ENCODE peak calls at places on chromosomes 3 and 15, in eight cellular contexts. W is H1, X is AG04450, K is uterus, D is PC-9, Q is MG63, M is HCT116, N is Peyer's patch. B is an unnamed sample. For H3K9me3 and H3K27me3, the result is how much of the 10 kb centered on the place peaks cover.

GRCh38 chr3:26536955-26537354 is 85.6 kb upstream of the LRRC3B start:
- DNase-seq in W (no peak), D (no peak), K (no peak), M (no peak), Q (no peak), N (no peak), X (no peak), B (no peak)

GRCh38 chr3:149151843-149152242 is 22.4 kb downstream of the HPS3 start:
- DNase-seq in N (no peak), W (no peak), D (no peak), Q (no peak), K (no peak), M (no peak), X (no peak), B (no peak)

GRCh38 chr3:116413319-116413718 is 32.0 kb downstream of the LSAMP start:
- DNase-seq in W (no peak), X (no peak), Q (no peak), D (no peak), N (no peak), M (no peak), K (no peak), B (no peak)

GRCh38 chr15:89551502-89551901 is 23.8 kb upstream of the TICRR start:
- DNase-seq in D (no peak), K (no peak), Q (no peak), N (no peak), X (no peak), W (no peak), M (no peak), B (no peak)

GRCh38 chr3:53073553-53074365 is 27.9 kb upstream of the SFMBT1 start:
- DNase-seq in M (no peak), Q (no peak), X (no peak), N (no peak), D (no peak), W (no peak), K (no peak), B (no peak)

GRCh38 chr3:138332472-138333073 is 2.9 kb upstream of the NME9 start:
- DNase-seq in W (no peak), K (no peak), D (no peak), Q (no peak), N (no peak), M (peak), X (no peak), B (no peak)

GRCh38 chr3:11629716-11630115 is 14.0 kb downstream of the VGLL4 start:
- DNase-seq in N (no peak), M (no peak), Q (peak), X (peak), D (no peak), W (no peak), K (no peak), B (no peak)

GRCh38 chr3:167253037-167253436 is 127.1 kb downstream of the ZBBX start:
- DNase-seq in N (no peak), K (no peak), Q (no peak), M (no peak), X (no peak), D (no peak), W (no peak), B (no peak)

GRCh38 chr3:170222647-170223541 is 670 bp downstream of the PRKCI start:
- DNase-seq in W (no peak), K (no peak), X (no peak), M (no peak), N (no peak), Q (peak), D (no peak), B (no peak)

GRCh38 chr15:69909719-69910444 is 187.8 kb downstream of the TLE3 start:
- DNase-seq in K (no peak), M (peak), D (no peak), W (no peak), X (no peak), Q (no peak), N (no peak), B (no peak)

DNA sequence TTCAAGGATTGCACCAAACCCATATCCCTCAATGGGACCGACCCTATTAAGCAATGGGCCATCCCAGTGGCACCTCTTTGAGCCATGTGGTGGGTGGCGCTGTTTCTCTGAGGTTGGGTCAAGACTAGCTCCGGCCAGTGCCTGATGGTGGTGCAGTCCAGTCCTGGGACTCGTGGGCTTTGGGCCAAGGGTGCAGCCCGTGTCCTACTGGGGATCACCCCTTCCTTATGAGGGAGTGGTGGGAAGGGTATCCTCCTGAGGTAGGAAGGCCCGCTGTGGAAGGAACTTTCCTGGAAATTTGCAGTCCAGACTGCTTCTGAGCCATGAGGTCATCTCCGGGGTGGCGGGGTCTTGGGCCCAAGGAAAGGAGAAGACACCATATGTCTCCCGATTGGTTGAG is 231.6 kb downstream of the SNRPN start:
- DNase-seq in W (no peak), N (no peak), M (no peak), K (no peak), D (no peak), X (no peak), Q (no peak), B (no peak)
- H3K9me3 ChIP-seq in W (half or more), N (under half), M (under half), K (under half), D (under half), X (half or more), Q (under half), B (under half)

GRCh38 chr15:45377630-45378148 is 655 bp downstream of the GATM start:
- DNase-seq in Q (peak), X (no peak), W (no peak), N (peak), D (no peak), M (no peak), K (peak), B (no peak)

GRCh38 chr15:45375836-45376235 is 2.5 kb downstream of the GATM start:
- DNase-seq in D (no peak), K (no peak), W (no peak), N (no peak), M (no peak), Q (no peak), X (no peak), B (no peak)

GRCh38 chr15:45378149-45378912 is at the start of gene GATM:
- DNase-seq in N (peak), D (peak), K (peak), X (peak), Q (peak), M (no peak), W (no peak), B (no peak)

GRCh38 chr15:45376967-45377629 is 1.2 kb downstream of the GATM start:
- DNase-seq in N (no peak), M (no peak), X (no peak), Q (no peak), W (no peak), D (no peak), K (no peak), B (no peak)

DNA sequence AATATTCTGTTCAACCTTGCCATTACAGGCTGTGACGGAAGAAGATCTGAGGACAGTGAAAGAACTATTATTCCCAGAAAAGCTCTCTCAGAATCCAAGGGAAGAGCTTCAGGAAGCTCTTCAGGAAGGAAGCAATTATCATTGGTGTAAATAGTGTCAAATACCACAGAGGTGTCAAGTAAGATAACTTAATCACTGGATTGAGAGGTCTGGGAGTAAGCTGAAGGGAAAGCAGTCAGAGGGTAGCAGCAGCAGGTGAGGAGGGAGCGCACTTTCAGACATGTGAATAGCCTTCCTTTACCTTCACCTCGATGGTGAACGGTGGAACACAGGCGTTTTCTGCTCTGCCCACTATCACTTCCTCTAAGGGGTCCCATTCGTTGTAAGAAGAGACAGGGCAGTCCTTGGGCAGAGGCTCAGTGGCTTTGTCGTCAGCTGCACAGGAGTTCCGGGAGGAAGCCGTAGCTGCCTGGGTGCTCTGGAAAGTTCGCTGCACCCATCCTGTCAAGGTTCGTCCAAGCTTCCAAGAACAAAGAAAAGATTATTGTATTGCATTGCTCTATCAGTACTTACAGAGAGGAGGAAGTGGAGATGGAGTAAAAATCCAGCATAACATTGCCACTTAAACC is 1.9 kb downstream of the GATM start:
- DNase-seq in M (no peak), Q (no peak), X (no peak), N (no peak), W (no peak), D (no peak), K (no peak), B (no peak)
- H3K27me3 ChIP-seq in M (under half), Q (under half), X (half or more), N (under half), W (under half), D (under half), K (under half), B (under half)

GRCh38 chr3:127889976-127890650 is 24.9 kb upstream of the KBTBD12 start:
- DNase-seq in Q (no peak), K (no peak), W (no peak), N (no peak), D (no peak), M (no peak), X (no peak), B (no peak)
- H3K9me3 ChIP-seq in Q (under half), K (under half), W (under half), N (under half), D (under half), M (under half), X (under half), B (under half)

GRCh38 chr3:100706365-100706764 is 2.9 kb upstream of the TFG start:
- DNase-seq in N (no peak), X (no peak), W (no peak), M (no peak), K (no peak), Q (no peak), D (no peak), B (no peak)

GRCh38 chr3:100702082-100703014 is 6.9 kb upstream of the TFG start:
- DNase-seq in D (no peak), K (no peak), W (no peak), N (no peak), Q (no peak), M (no peak), X (no peak), B (no peak)

GRCh38 chr3:100700708-100701107 is 8.6 kb upstream of the TFG start:
- DNase-seq in M (no peak), X (no peak), W (no peak), K (no peak), Q (no peak), N (no peak), D (no peak), B (no peak)

GRCh38 chr3:100708644-100708988 is 678 bp upstream of the TFG start:
- DNase-seq in K (no peak), W (no peak), M (no peak), Q (no peak), D (peak), N (no peak), X (no peak), B (no peak)

GRCh38 chr3:100703865-100704264 is 5.4 kb upstream of the TFG start:
- DNase-seq in N (no peak), M (no peak), W (no peak), D (no peak), Q (no peak), X (no peak), K (no peak), B (no peak)
- H3K27me3 ChIP-seq in N (under half), M (under half), W (under half), D (under half), Q (under half), X (under half), K (under half), B (under half)

DNA sequence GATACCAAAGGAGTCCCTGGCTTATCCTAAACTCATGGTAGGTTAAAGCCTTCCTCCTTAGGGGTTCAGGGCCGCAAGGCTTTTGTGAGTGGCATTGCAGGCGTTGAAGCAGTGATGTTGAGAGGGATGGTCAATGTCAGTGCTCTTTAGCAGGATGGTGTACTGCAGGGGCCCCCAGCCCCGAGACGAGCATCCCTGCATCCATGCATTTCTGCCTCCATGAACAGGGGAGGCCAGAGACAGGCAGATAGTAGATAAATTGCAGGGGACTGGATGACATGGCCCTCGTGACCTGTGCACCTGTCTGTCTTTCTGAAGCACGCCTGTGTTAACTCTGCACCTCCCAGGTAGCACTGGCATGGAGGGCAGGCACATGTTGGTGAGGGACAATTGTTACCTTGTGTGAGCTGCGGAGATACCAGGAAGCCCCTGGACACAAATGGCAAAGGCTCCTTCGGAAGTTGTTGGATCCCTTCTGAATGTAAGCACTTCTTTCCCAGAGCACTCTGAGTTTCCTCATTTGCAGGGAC is 133.5 kb downstream of the SNRPN start:
- DNase-seq in D (no peak), Q (no peak), N (no peak), W (no peak), X (no peak), K (no peak), M (no peak), B (no peak)
- H3K9me3 ChIP-seq in D (under half), Q (under half), N (under half), W (half or more), X (half or more), K (half or more), M (half or more), B (under half)

B was measured in iPS DF 6.9.